ENCODE peak calls at places on chromosomes 5 and 9, in seven cellular contexts. U is Daoy; W is fibroblast of pulmonary artery; R is HuH-7; C is amniotic epithelial cell; K is stimulated activated CD4-positive, alpha-beta T cell treated with anti-CD3 and anti-CD28 coated beads, Interleukin-15, amount 100 ng/mL, for 24 hours; P is SK-N-SH. V is an unnamed sample.

GRCh38 chr9:111362526-111362925 is 32.5 kb upstream of the OR2K2 start:
- DNase-seq in U (no peak), W (no peak), R (no peak), C (peak), K (no peak), P (no peak), V (no peak)

GRCh38 chr5:34519489-34520220 is 136.5 kb upstream of the RAI14 start:
- DNase-seq in U (no peak), W (peak), R (no peak), C (no peak), K (no peak), P (no peak), V (no peak)

GRCh38 chr5:124628721-124629596 is 117.5 kb downstream of the ZNF608 start:
- DNase-seq in U (peak), W (peak), R (peak), C (peak), K (no peak), P (no peak), V (no peak)

GRCh38 chr5:60521379-60522298 is 178.3 kb downstream of the DEPDC1B start:
- DNase-seq in U (no peak), W (no peak), R (no peak), C (no peak), K (no peak), P (no peak), V (no peak)

GRCh38 chr5:33170414-33170813 is 270.4 kb upstream of the TARS1 start:
- DNase-seq in U (no peak), W (peak), R (no peak), C (peak), K (no peak), P (no peak), V (no peak)

GRCh38 chr9:88258587-88258986 is 120.3 kb upstream of the SPATA31C2 start:
- DNase-seq in U (peak), W (peak), R (no peak), C (peak), K (no peak), P (no peak), V (no peak)

GRCh38 chr9:136944094-136944518 is 432 bp downstream of the FBXW5 start:
- DNase-seq in U (no peak), W (peak), R (peak), C (peak), K (no peak), P (peak), V (no peak)

GRCh38 chr5:154618696-154619095 is 136.5 kb upstream of the LARP1 start:
- DNase-seq in U (no peak), W (no peak), R (no peak), C (peak), K (no peak), P (no peak), V (no peak)

GRCh38 chr5:163408311-163408923 is 29.0 kb upstream of the CCNG1 start:
- DNase-seq in U (peak), W (peak), R (peak), C (peak), K (peak), P (peak), V (no peak)

GRCh38 chr5:139660105-139660915 is 12.2 kb downstream of the CXXC5 start:
- DNase-seq in U (peak), W (no peak), R (no peak), C (peak), K (no peak), P (peak), V (peak)

GRCh38 chr9:137825324-137825991 is 52.1 kb upstream of the CACNA1B start:
- DNase-seq in U (no peak), W (no peak), R (no peak), C (no peak), K (no peak), P (no peak), V (no peak)

GRCh38 chr5:45533692-45534091 is 162.5 kb downstream of the HCN1 start:
- DNase-seq in U (no peak), W (no peak), R (no peak), C (no peak), K (no peak), P (no peak), V (no peak)

GRCh38 chr9:125580701-125581286 is 126.2 kb downstream of the MAPKAP1 start:
- DNase-seq in U (no peak), W (no peak), R (no peak), C (no peak), K (no peak), P (no peak), V (no peak)

GRCh38 chr5:142439208-142439607 is 114.4 kb upstream of the SPRY4 start:
- DNase-seq in U (no peak), W (peak), R (no peak), C (no peak), K (no peak), P (no peak), V (no peak)

GRCh38 chr9:15430920-15431844 is 8.5 kb downstream of the SNAPC3 start:
- DNase-seq in U (no peak), W (no peak), R (no peak), C (no peak), K (no peak), P (peak), V (no peak)

GRCh38 chr9:136303825-136304416 is at the start of gene CCDC187:
- DNase-seq in U (no peak), W (no peak), R (no peak), C (no peak), K (no peak), P (no peak), V (no peak)

GRCh38 chr9:72292874-72293607 is 72.0 kb downstream of the ZFAND5 start:
- DNase-seq in U (peak), W (peak), R (no peak), C (peak), K (no peak), P (no peak), V (peak)

GRCh38 chr9:133635903-133636531 is at the start of gene DBH:
- DNase-seq in U (no peak), W (no peak), R (no peak), C (no peak), K (no peak), P (peak), V (no peak)

GRCh38 chr5:54159153-54159836 is 151.1 kb downstream of the ARL15 start:
- DNase-seq in U (peak), W (no peak), R (no peak), C (no peak), K (no peak), P (no peak), V (no peak)

V was measured in DMS 273 treated with DMSO at 0.1 percent for 48 hours.